ENCODE peak calls at places on chromosomes 7 and 10, in four cellular contexts. U is HCT116, D is NCI-H460, F is H9. P is an unnamed sample.

GRCh38 chr7:117014673-117015133 is 61.4 kb downstream of the ST7 start:
- DNase-seq in F (no peak), U (no peak), D (peak), P (peak)

GRCh38 chr10:89384474-89385324 is 6.8 kb downstream of the IFIT1B start:
- DNase-seq in U (no peak), D (no peak), F (no peak), P (peak)

GRCh38 chr10:126110434-126110833 is 214.1 kb downstream of the FANK1 start:
- DNase-seq in F (no peak), D (no peak), U (no peak), P (no peak)

GRCh38 chr10:119416855-119417254 is 125.7 kb downstream of the RGS10 start:
- DNase-seq in U (peak), D (peak), F (peak), P (peak)

GRCh38 chr7:92834661-92835139 is 1.7 kb downstream of the CDK6 start:
- DNase-seq in D (no peak), F (peak), U (no peak), P (no peak)

GRCh38 chr10:61943699-61944444 is 42.4 kb downstream of the ARID5B start:
- DNase-seq in D (no peak), F (no peak), U (no peak), P (no peak)

GRCh38 chr10:116490028-116490662 is 55.6 kb upstream of the PNLIP start:
- DNase-seq in U (peak), D (peak), F (no peak), P (peak)

GRCh38 chr7:44911911-44912310 is 26.6 kb upstream of the PURB start:
- DNase-seq in D (no peak), U (no peak), F (no peak), P (no peak)

GRCh38 chr7:140456627-140457051 is 22.7 kb downstream of the MKRN1 start:
- DNase-seq in U (no peak), D (no peak), F (no peak), P (no peak)

GRCh38 chr7:76310102-76310957 is 7.9 kb downstream of the HSPB1 start:
- DNase-seq in U (no peak), D (no peak), F (no peak), P (no peak)

GRCh38 chr10:132618158-132618924 is 80.8 kb downstream of the INPP5A start:
- DNase-seq in D (no peak), F (no peak), U (no peak), P (no peak)

GRCh38 chr7:80740778-80741545 is 102.5 kb downstream of the CD36 start:
- DNase-seq in F (no peak), U (no peak), D (no peak), P (no peak)

GRCh38 chr7:111090834-111091233 is at the start of gene LRRN3:
- DNase-seq in U (no peak), D (no peak), F (peak), P (no peak)

GRCh38 chr7:2629740-2630681 is 1.8 kb upstream of the TTYH3 start:
- DNase-seq in U (no peak), D (no peak), F (no peak), P (no peak)

GRCh38 chr10:130372866-130373265 is 236.7 kb downstream of the GLRX3 start:
- DNase-seq in D (no peak), F (no peak), U (no peak), P (no peak)

GRCh38 chr10:51073461-51074237 is 638 bp upstream of the PRKG1 start:
- DNase-seq in U (no peak), D (no peak), F (peak), P (no peak)

GRCh38 chr7:42065942-42066341 is 171.1 kb downstream of the GLI3 start:
- DNase-seq in D (no peak), U (no peak), F (no peak), P (no peak)

GRCh38 chr10:42952931-42953683 is 123.8 kb upstream of the RET start:
- DNase-seq in D (no peak), F (peak), U (no peak), P (no peak)

GRCh38 chr10:27446091-27446918 is 57.8 kb upstream of the RAB18 start:
- DNase-seq in D (peak), F (no peak), U (peak), P (peak)

GRCh38 chr7:17598846-17599245 is 300.4 kb downstream of the AHR start:
- DNase-seq in D (no peak), F (no peak), U (no peak), P (no peak)

GRCh38 chr10:22483132-22483531 is 137.8 kb downstream of the SPAG6 start:
- DNase-seq in D (no peak), F (no peak), U (no peak), P (no peak)

GRCh38 chr7:106023369-106024322 is 60.6 kb downstream of the CDHR3 start:
- DNase-seq in F (no peak), D (no peak), U (no peak), P (no peak)

GRCh38 chr7:33612434-33612833 is 292.9 kb upstream of the BMPER start:
- DNase-seq in F (no peak), U (no peak), D (no peak), P (no peak)

GRCh38 chr10:79024296-79024695 is 44.5 kb upstream of the ZMIZ1 start:
- DNase-seq in U (no peak), F (no peak), D (no peak), P (no peak)

GRCh38 chr7:114922652-114923402 is 933 bp downstream of the MDFIC start:
- DNase-seq in U (no peak), D (peak), F (peak), P (peak)

GRCh38 chr10:8052344-8052969 is 2.0 kb upstream of the GATA3 start:
- DNase-seq in D (no peak), F (no peak), U (no peak), P (no peak)

GRCh38 chr7:28990200-28990960 is 32.2 kb upstream of the TRIL start:
- DNase-seq in D (no peak), U (no peak), F (no peak), P (no peak)

GRCh38 chr7:135074096-135074495 is 73.8 kb upstream of the TMEM140 start:
- DNase-seq in D (no peak), U (no peak), F (no peak), P (no peak)

GRCh38 chr10:98323221-98324164 is 55.5 kb upstream of the LOXL4 start:
- DNase-seq in U (peak), F (no peak), D (no peak), P (peak)

P was measured in AML-193.